ENCODE peak calls at places on chromosomes 5 and 9, in nine cellular contexts. U, R, F, V, B, L, M, W and D are unnamed samples.

GRCh38 chr9:133458643-133459312 is 1.0 kb upstream of the CACFD1 start:
- DNase-seq in B (no peak), V (no peak), M (no peak), U (no peak), W (no peak), L (no peak), R (no peak), F (no peak), D (no peak)

GRCh38 chr9:37486616-37487544 is 1.1 kb downstream of the POLR1E start:
- DNase-seq in V (peak), L (peak), W (peak), F (peak), U (peak), R (peak), B (no peak), M (peak), D (peak)

GRCh38 chr5:31220968-31221367 is 27.5 kb downstream of the CDH6 start:
- DNase-seq in B (no peak), R (no peak), M (no peak), F (no peak), W (no peak), V (no peak), L (no peak), U (no peak), D (no peak)

GRCh38 chr5:39411051-39411450 is 13.7 kb downstream of the DAB2 start:
- DNase-seq in B (no peak), R (peak), U (peak), F (no peak), M (peak), W (no peak), L (peak), V (no peak), D (no peak)

GRCh38 chr9:124502711-124503702 is 4.2 kb downstream of the NR5A1 start:
- DNase-seq in V (no peak), B (no peak), F (no peak), M (no peak), U (no peak), W (no peak), L (no peak), R (no peak), D (no peak)

GRCh38 chr5:146185161-146185560 is 2.7 kb upstream of the LARS1 start:
- DNase-seq in L (no peak), M (peak), R (no peak), U (no peak), F (no peak), W (no peak), V (no peak), B (no peak), D (no peak)

GRCh38 chr9:137658778-137659177 is 40.0 kb downstream of the EHMT1 start:
- DNase-seq in U (no peak), M (no peak), R (no peak), F (no peak), V (no peak), W (no peak), L (no peak), B (no peak), D (no peak)

GRCh38 chr9:92513349-92513748 is 22.4 kb downstream of the ECM2 start:
- DNase-seq in F (no peak), U (no peak), M (no peak), V (no peak), R (no peak), B (no peak), W (no peak), L (no peak), D (no peak)

GRCh38 chr9:134406366-134407122 is 80.3 kb downstream of the RXRA start:
- DNase-seq in U (peak), W (no peak), B (no peak), L (no peak), V (no peak), R (no peak), F (no peak), M (peak), D (no peak)

GRCh38 chr5:172404746-172405145 is 49.6 kb downstream of the SH3PXD2B start:
- DNase-seq in B (no peak), W (no peak), R (no peak), F (no peak), L (no peak), V (no peak), M (no peak), U (no peak), D (no peak)

GRCh38 chr5:122009436-122009835 is 47.7 kb downstream of the SRFBP1 start:
- DNase-seq in F (no peak), V (no peak), B (no peak), M (no peak), U (no peak), L (no peak), R (no peak), W (no peak), D (no peak)

GRCh38 chr9:89153618-89154017 is 25.0 kb downstream of the SHC3 start:
- DNase-seq in U (peak), R (peak), F (no peak), B (no peak), M (peak), W (no peak), V (no peak), L (peak), D (peak)

GRCh38 chr5:53059281-53059680 is 50.3 kb downstream of the MOCS2 start:
- DNase-seq in F (no peak), W (no peak), B (no peak), R (peak), M (no peak), U (peak), V (no peak), L (no peak), D (no peak)

GRCh38 chr9:114611516-114612271 is 603 bp downstream of the TMEM268 start:
- DNase-seq in B (peak), V (no peak), F (peak), U (peak), L (peak), R (peak), M (peak), W (no peak), D (no peak)

GRCh38 chr9:102362463-102363138 is 624.2 kb upstream of the GRIN3A start:
- DNase-seq in V (no peak), L (no peak), R (no peak), W (no peak), B (no peak), M (no peak), F (no peak), U (no peak), D (no peak)

GRCh38 chr5:125222597-125223240 is 476.3 kb upstream of the ZNF608 start:
- DNase-seq in B (no peak), F (no peak), R (no peak), L (no peak), U (no peak), V (no peak), W (no peak), M (no peak), D (no peak)

GRCh38 chr9:111598730-111599091 is 736 bp downstream of the PTGR1 start:
- DNase-seq in R (peak), F (peak), B (no peak), L (peak), M (peak), V (no peak), U (peak), W (no peak), D (peak)

GRCh38 chr9:88522360-88522759 is 12.6 kb upstream of the NXNL2 start:
- DNase-seq in B (no peak), M (no peak), L (no peak), U (no peak), R (no peak), V (no peak), F (no peak), W (no peak), D (no peak)

GRCh38 chr9:73081979-73082657 is 69.5 kb upstream of the ANXA1 start:
- DNase-seq in W (no peak), V (peak), U (peak), R (peak), M (peak), B (no peak), F (no peak), L (peak), D (no peak)

GRCh38 chr5:120507826-120508463 is 43.8 kb downstream of the PRR16 start:
- DNase-seq in W (no peak), R (no peak), V (no peak), B (no peak), L (peak), M (peak), U (peak), F (no peak), D (no peak)

GRCh38 chr5:11903121-11903613 is 1.1 kb downstream of the CTNND2 start:
- DNase-seq in M (no peak), V (no peak), U (no peak), B (no peak), W (no peak), F (no peak), L (peak), R (no peak), D (no peak)

GRCh38 chr9:92990461-92990860 is 43.1 kb downstream of the FGD3 start:
- DNase-seq in U (no peak), B (no peak), L (no peak), W (no peak), F (no peak), M (no peak), V (no peak), R (no peak), D (no peak)

GRCh38 chr9:14238518-14238917 is 75.4 kb downstream of the NFIB start:
- DNase-seq in L (peak), F (no peak), U (peak), M (peak), B (no peak), W (no peak), R (no peak), V (peak), D (no peak)

GRCh38 chr5:43063731-43064171 is 23.6 kb upstream of the ANXA2R start:
- DNase-seq in L (peak), W (no peak), M (peak), U (peak), B (no peak), V (no peak), R (no peak), F (no peak), D (no peak)

GRCh38 chr9:19229725-19230355 is 653 bp upstream of the DENND4C start:
- DNase-seq in L (no peak), U (peak), W (no peak), V (no peak), F (peak), M (peak), B (no peak), R (peak), D (no peak)
- TF ChIP-seq CTCF in L (no peak), U (peak), W (no peak), V (no peak), F (no peak), M (no peak), B (no peak), R (no peak), D (peak)

GRCh38 chr9:35813434-35814105 is 1.3 kb downstream of the HINT2 start:
- DNase-seq in L (no peak), V (no peak), B (no peak), U (no peak), M (peak), W (no peak), F (no peak), R (no peak), D (no peak)

GRCh38 chr9:35816708-35817107 is 1.9 kb upstream of the HINT2 start:
- DNase-seq in U (no peak), W (no peak), L (no peak), B (no peak), M (no peak), V (no peak), F (no peak), R (no peak), D (no peak)

GRCh38 chr9:35814841-35815543 is at the start of gene HINT2:
- DNase-seq in V (peak), F (peak), B (peak), R (peak), W (peak), M (peak), U (peak), L (peak), D (peak)

GRCh38 chr9:35812025-35812602 is at the start of gene SPAG8:
- DNase-seq in L (peak), B (peak), U (peak), W (no peak), R (peak), M (peak), F (peak), V (peak), D (peak)

DNA sequence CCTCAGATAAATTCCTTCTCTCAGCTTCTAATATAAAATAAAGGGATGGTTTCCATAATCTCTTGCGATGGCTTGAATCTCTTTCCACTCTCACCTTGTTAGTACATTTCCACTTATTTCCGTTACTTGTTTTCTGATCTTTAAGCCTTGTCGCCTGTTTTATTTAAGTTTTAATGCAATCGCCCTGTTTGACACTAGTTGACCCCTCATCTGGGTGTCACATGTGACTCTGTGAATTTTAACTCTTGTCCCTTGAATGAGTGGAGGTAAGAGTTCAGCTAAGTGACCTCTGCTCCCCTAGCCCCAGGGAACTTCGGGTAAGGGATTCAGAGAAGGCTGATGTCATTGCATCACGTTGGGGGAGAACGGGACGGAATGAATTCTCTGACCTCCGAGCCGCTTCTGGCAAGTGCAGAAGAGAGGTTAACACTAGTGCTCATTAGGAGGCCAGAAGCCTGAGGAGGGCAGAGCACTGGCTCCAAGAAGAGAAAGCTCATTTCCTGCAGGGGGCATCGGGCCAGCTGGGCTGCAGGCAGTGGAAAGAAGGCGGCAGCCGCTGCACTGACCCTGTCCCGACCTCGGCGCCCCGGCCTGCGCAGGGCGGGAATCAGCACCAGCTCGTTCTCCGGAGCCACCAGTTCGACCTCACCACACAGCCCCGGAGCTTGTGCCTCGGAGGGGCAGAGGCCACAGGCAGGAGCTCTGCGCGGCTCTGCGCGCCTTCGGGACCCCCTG is 569 bp downstream of the HINT2 start:
- DNase-seq in F (peak), W (no peak), U (peak), V (no peak), L (peak), M (peak), B (peak), R (peak), D (no peak)
- TF ChIP-seq CTCF in F (no peak), W (peak), U (peak), V (peak), L (peak), M (peak), B (peak), R (peak), D (peak)

DNA sequence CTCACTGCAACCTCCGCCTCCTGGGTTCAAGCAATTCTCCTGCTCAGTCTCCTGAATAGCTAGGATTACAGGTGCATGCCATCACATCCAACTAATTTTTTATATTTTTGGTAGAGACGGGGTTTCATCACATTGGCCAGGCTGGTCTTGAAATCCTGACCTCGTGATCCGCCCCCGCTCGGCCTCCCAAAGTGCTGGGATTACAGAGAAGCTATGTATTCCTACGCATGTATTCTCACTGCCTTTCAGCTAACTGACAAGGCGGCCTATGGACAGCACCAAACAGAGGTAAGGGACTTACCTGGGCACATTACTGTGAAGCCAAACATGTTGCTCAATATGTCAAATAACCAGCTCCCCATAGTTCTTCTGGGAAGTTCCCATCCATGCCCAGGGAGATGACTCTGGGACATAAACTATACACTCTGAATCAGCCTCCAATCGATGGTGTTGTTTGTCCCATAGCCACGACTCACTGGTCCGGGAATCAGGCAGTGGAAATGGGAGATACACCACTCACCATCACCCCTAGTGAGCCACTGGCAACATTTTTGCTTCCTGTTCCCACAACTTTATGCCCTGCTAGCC is 114.6 kb downstream of the SYK start:
- DNase-seq in R (no peak), L (no peak), M (peak), F (no peak), V (no peak), W (no peak), U (no peak), B (no peak), D (no peak)
- TF ChIP-seq CTCF in R (no peak), L (no peak), M (no peak), F (no peak), V (no peak), W (no peak), U (no peak), B (no peak), D (no peak)

GRCh38 chr9:130452835-130453234 is 8.1 kb downstream of the ASS1 start:
- DNase-seq in B (no peak), W (no peak), U (no peak), M (no peak), R (no peak), F (no peak), V (no peak), L (no peak), D (no peak)

GRCh38 chr9:130451004-130451390 is 6.2 kb downstream of the ASS1 start:
- DNase-seq in U (no peak), L (no peak), F (no peak), R (no peak), W (no peak), V (no peak), M (no peak), B (no peak), D (no peak)

GRCh38 chr9:130450344-130451003 is 5.7 kb downstream of the ASS1 start:
- DNase-seq in L (no peak), W (no peak), R (no peak), U (no peak), F (no peak), V (no peak), B (no peak), M (peak), D (no peak)

GRCh38 chr9:130453487-130453886 is 8.7 kb downstream of the ASS1 start:
- DNase-seq in V (peak), L (peak), R (no peak), B (no peak), M (peak), W (no peak), U (peak), F (peak), D (no peak)

DNA sequence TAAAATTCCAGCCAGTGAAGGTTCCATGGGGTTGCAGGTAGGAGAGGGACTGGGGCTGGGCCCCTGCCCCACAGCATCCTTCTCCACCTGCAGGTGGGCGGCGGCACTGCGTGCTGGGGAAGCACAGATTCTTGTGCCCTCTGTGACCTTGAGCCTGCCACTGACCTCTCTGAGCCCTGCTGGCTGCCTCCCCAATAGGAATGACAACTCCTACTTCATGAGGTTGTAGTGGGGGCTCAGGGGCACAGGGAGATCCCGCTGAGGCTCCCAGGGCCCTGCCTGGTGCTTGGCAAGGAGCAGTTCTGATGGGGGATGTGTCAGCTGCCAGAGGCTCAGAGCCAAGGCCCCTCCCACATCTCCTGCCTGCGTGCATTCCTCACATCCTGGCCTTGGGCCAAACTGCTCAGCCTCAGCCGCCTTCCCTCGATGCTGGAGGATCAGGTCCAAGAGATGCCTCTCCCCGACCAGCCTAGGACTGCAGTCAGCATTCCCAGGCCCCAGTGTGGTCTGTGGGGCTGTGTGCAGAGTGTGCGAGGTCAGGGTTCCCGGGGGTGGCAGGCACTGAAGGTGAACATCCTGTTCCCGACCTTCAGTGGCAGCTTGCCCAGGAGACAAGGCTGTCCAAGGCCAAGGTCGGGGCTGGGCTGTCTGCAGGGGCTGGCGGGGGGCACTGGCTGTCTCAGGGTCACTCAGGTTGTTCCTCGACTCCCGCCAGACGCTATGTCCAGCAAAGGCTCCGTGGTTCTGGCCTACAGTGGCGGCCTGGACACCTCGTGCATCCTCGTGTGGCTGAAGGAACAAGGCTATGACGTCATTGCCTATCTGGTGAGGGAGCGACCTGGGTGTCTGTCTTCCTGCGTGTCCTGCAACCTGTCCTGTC is 7.0 kb downstream of the ASS1 start:
- DNase-seq in U (peak), W (peak), F (peak), V (peak), B (peak), R (peak), L (peak), M (peak), D (peak)
- TF ChIP-seq CTCF in U (peak), W (peak), F (peak), V (peak), B (peak), R (peak), L (peak), M (peak), D (peak)

GRCh38 chr5:150167908-150168307 is 1.3 kb downstream of the CDX1 start:
- DNase-seq in L (no peak), M (no peak), R (no peak), U (no peak), W (no peak), B (no peak), V (no peak), F (no peak), D (no peak)
- TF ChIP-seq CTCF in L (peak), M (peak), R (peak), U (peak), W (peak), B (peak), V (no peak), F (peak), D (no peak)

GRCh38 chr5:108259306-108259705 is 122.6 kb downstream of the FBXL17 start:
- DNase-seq in W (peak), V (no peak), F (no peak), U (peak), M (peak), L (peak), R (peak), B (no peak), D (no peak)
- TF ChIP-seq CTCF in W (no peak), V (no peak), F (no peak), U (no peak), M (no peak), L (no peak), R (no peak), B (no peak), D (no peak)

GRCh38 chr5:151155149-151155776 is 2.3 kb downstream of the ANXA6 start:
- DNase-seq in R (no peak), B (peak), L (no peak), F (no peak), M (no peak), W (no peak), V (no peak), U (peak), D (no peak)

GRCh38 chr5:151157426-151158286 is at the start of gene ANXA6:
- DNase-seq in U (peak), L (peak), M (peak), V (no peak), R (peak), W (no peak), B (peak), F (peak), D (peak)

GRCh38 chr5:151158287-151158661 is 695 bp upstream of the ANXA6 start:
- DNase-seq in U (no peak), W (no peak), V (no peak), R (no peak), F (no peak), L (no peak), M (no peak), B (peak), D (no peak)

GRCh38 chr5:151156732-151157402 is 712 bp downstream of the ANXA6 start:
- DNase-seq in B (peak), M (no peak), L (peak), W (no peak), V (no peak), R (no peak), U (no peak), F (no peak), D (no peak)

GRCh38 chr5:151155777-151156731 is 1.5 kb downstream of the ANXA6 start:
- DNase-seq in V (no peak), W (peak), B (peak), M (no peak), F (no peak), U (peak), R (peak), L (peak), D (no peak)
- TF ChIP-seq CTCF in V (no peak), W (peak), B (no peak), M (no peak), F (no peak), U (no peak), R (peak), L (no peak), D (no peak)